ENCODE peak calls at places on chromosomes 13 and 19, in eight cellular contexts. H is psoas muscle, I is gastrocnemius medialis, O is adrenal gland, A is left lung, L is fibroblast of villous mesenchyme, Y is fibroblast of pulmonary artery, Z is AG10803. B is an unnamed sample.

GRCh38 chr19:56477429-56478338 is 539 bp upstream of the ZNF667 start:
- DNase-seq in H (peak; percentile 94), I (peak; percentile 71), O (peak; percentile 96), A (peak; percentile 89), L (peak; percentile 87), Y (peak; percentile 94), Z (peak; percentile 91), B (peak; percentile 73)

GRCh38 chr13:33547035-33547434 is 261.5 kb upstream of the STARD13 start:
- DNase-seq in H (no peak), I (no peak), O (no peak), A (no peak), L (no peak), Y (peak; percentile 18), Z (no peak), B (no peak)

GRCh38 chr13:100611678-100612492 is 23.3 kb upstream of the GGACT start:
- DNase-seq in H (no peak), I (no peak), O (no peak), A (no peak), L (no peak), Y (no peak), Z (peak; percentile 8), B (no peak)

GRCh38 chr13:73090116-73090811 is 31.5 kb downstream of the KLF5 start:
- DNase-seq in H (no peak), I (no peak), O (peak; percentile 5), A (peak; percentile 52), L (peak; percentile 69), Y (peak; percentile 78), Z (peak; percentile 62), B (peak; percentile 72)

GRCh38 chr13:48121733-48122132 is 26.8 kb upstream of the MED4 start:
- DNase-seq in H (no peak), I (no peak), O (no peak), A (no peak), L (peak; percentile 19), Y (no peak), Z (no peak), B (no peak)

GRCh38 chr19:11848594-11849263 is at the start of gene ZNF439:
- DNase-seq in H (peak; percentile 89), I (peak; percentile 57), O (peak; percentile 96), A (peak; percentile 94), L (peak; percentile 59), Y (peak; percentile 63), Z (peak; percentile 72), B (peak; percentile 95)

GRCh38 chr19:48962029-48962848 is 2.9 kb upstream of the FTL start:
- DNase-seq in H (peak; percentile 52), I (peak; percentile 51), O (peak; percentile 56), A (peak; percentile 93), L (peak; percentile 28), Y (peak; percentile 33), Z (no peak), B (peak; percentile 90)

GRCh38 chr13:101211261-101211660 is 205.0 kb downstream of the NALCN start:
- DNase-seq in H (no peak), I (no peak), O (no peak), A (no peak), L (peak; percentile 23), Y (peak; percentile 38), Z (peak; percentile 58), B (no peak)

GRCh38 chr19:17966497-17967257 is at the start of gene KCNN1:
- DNase-seq in H (no peak), I (no peak), O (no peak), A (no peak), L (no peak), Y (no peak), Z (no peak), B (no peak)

GRCh38 chr13:47426126-47426849 is 529.4 kb upstream of the HTR2A start:
- DNase-seq in H (peak; percentile 30), I (peak; percentile 72), O (peak; percentile 1), A (peak; percentile 35), L (peak; percentile 62), Y (peak; percentile 75), Z (peak; percentile 88), B (peak; percentile 7)

GRCh38 chr19:18961767-18962423 is 20.9 kb upstream of the HOMER3 start:
- DNase-seq in H (no peak), I (no peak), O (no peak), A (no peak), L (no peak), Y (no peak), Z (no peak), B (no peak)

GRCh38 chr13:74443623-74444022 is 309.4 kb upstream of the KLF12 start:
- DNase-seq in H (no peak), I (no peak), O (peak; percentile 1), A (no peak), L (peak; percentile 52), Y (peak; percentile 87), Z (peak; percentile 84), B (no peak)

GRCh38 chr19:38227272-38228004 is 3.4 kb upstream of the DPF1 start:
- DNase-seq in H (no peak), I (no peak), O (no peak), A (no peak), L (no peak), Y (no peak), Z (no peak), B (no peak)

GRCh38 chr13:29059837-29060236 is 239.7 kb downstream of the MTUS2 start:
- DNase-seq in H (no peak), I (no peak), O (no peak), A (no peak), L (no peak), Y (no peak), Z (no peak), B (no peak)

GRCh38 chr13:101454767-101455166 is 2.3 kb downstream of the ITGBL1 start:
- DNase-seq in H (no peak), I (no peak), O (no peak), A (no peak), L (no peak), Y (peak; percentile 39), Z (peak; percentile 39), B (no peak)

GRCh38 chr13:113143466-113144254 is 14.8 kb upstream of the PROZ start:
- DNase-seq in H (no peak), I (no peak), O (no peak), A (no peak), L (no peak), Y (no peak), Z (no peak), B (no peak)

GRCh38 chr19:14530005-14530348 is 583 bp downstream of the TECR start:
- DNase-seq in H (no peak), I (no peak), O (no peak), A (no peak), L (peak; percentile 71), Y (no peak), Z (no peak), B (peak; percentile 72)
- H3K4me3 ChIP-seq in H (peak overlapping the region; percentile 76), I (peak overlapping the region; percentile 80), O (peak overlapping the region; percentile 87), A (peak overlapping the region; percentile 87), L (peak overlapping the region; percentile 80), Y (peak overlapping the region; percentile 98), Z (peak overlapping the region; percentile 78), B (peak overlapping the region; percentile 83)

GRCh38 chr13:111076156-111077013 is 38.7 kb upstream of the ARHGEF7 start:
- DNase-seq in H (no peak), I (no peak), O (no peak), A (no peak), L (no peak), Y (no peak), Z (no peak), B (no peak)
- H3K4me3 ChIP-seq in H (no peak overlapping the region), I (no peak overlapping the region), O (no peak overlapping the region), A (no peak overlapping the region), L (no peak overlapping the region), Y (no peak overlapping the region), Z (no peak overlapping the region), B (no peak overlapping the region)

DNA sequence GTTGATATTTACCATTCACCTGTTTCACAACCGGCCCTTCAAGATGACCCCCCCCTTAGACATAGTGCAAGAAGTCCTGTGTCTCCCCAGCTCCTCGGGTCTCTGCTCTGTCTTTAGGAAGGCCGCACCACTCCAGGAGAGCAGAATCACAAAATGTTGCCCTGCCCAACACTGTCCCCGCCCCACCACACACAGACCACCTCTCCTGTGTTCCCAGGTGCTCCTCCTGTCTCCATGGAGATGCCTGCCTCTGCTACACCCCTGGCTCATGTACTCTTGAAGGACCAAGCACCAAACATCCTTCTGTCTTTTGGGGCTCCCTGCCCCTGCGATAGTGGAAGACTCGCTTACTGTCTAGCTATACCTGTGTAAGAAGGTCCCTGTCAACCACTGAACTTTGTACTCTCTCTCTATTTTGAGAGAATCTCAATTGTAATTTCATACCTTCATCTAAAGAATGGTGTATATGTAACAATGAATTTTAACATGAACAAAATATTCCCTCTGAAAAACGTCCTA is 9.6 kb upstream of the TNFRSF19 start:
- DNase-seq in H (no peak), I (no peak), O (no peak), A (no peak), L (no peak), Y (no peak), Z (no peak), B (no peak)
- H3K4me3 ChIP-seq in H (no peak overlapping the region), I (no peak overlapping the region), O (no peak overlapping the region), A (no peak overlapping the region), L (no peak overlapping the region), Y (no peak overlapping the region), Z (no peak overlapping the region), B (no peak overlapping the region)

GRCh38 chr19:2701361-2702169 is 929 bp downstream of the GNG7 start:
- DNase-seq in H (no peak), I (no peak), O (no peak), A (no peak), L (no peak), Y (no peak), Z (no peak), B (no peak)
- H3K4me3 ChIP-seq in H (no peak overlapping the region), I (peak overlapping the region; percentile 59), O (no peak overlapping the region), A (no peak overlapping the region), L (no peak overlapping the region), Y (no peak overlapping the region), Z (no peak overlapping the region), B (peak overlapping the region; percentile 70)

GRCh38 chr19:34273121-34273845 is 18.9 kb downstream of the GARRE1 start:
- DNase-seq in H (no peak), I (no peak), O (no peak), A (no peak), L (no peak), Y (no peak), Z (no peak), B (no peak)

GRCh38 chr19:34269489-34269888 is 15.1 kb downstream of the GARRE1 start:
- DNase-seq in H (no peak), I (no peak), O (no peak), A (no peak), L (no peak), Y (no peak), Z (no peak), B (no peak)

GRCh38 chr19:34269081-34269480 is 14.7 kb downstream of the GARRE1 start:
- DNase-seq in H (no peak), I (no peak), O (no peak), A (no peak), L (no peak), Y (no peak), Z (no peak), B (no peak)

GRCh38 chr19:34274284-34274826 is 20.0 kb downstream of the GARRE1 start:
- DNase-seq in H (no peak), I (no peak), O (no peak), A (no peak), L (no peak), Y (peak; percentile 42), Z (no peak), B (no peak)

DNA sequence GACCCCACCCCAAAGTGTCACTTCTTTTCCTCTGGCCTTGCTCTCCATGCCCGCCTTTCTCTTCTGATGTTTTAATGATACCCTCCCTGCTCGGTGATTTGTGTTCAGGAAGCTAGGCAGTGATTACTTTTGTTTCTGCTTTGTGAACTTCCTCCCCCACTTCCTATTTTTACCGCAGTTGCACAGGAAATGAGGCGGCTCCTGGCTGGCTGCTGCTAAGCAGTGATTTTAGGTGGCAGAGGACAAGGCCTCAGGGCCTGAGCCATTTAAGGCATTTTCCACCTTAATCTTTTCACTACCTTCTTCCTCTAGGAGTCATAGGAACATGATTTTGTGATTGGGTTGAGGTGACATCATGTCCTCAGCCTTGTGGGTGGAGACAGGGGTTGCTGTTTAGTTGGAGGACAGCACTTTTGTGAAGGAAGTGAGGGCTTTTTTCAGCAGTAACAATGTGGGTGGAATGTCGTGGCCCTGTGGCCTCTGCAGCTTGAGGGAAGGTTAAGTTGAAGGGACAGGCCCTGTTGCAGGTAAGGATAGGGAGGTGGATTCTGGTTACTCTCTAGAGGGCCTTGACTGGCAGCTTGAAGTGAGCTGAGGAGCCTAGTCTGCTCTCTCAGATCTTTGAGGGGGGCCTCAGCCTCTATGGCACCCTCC is 15.7 kb downstream of the GARRE1 start:
- DNase-seq in H (peak; percentile 27), I (peak; percentile 37), O (peak; percentile 60), A (peak; percentile 62), L (peak; percentile 59), Y (peak; percentile 92), Z (peak; percentile 51), B (peak; percentile 51)
- H3K4me3 ChIP-seq in H (peak overlapping the region; percentile 6), I (peak overlapping the region; percentile 29), O (no peak overlapping the region), A (no peak overlapping the region), L (no peak overlapping the region), Y (peak overlapping the region; percentile 15), Z (no peak overlapping the region), B (no peak overlapping the region)